ENCODE peak calls at places on chromosomes 13 and 19, in five cellular contexts. One of them, this sample, is unnamed.

GRCh38 chr13:98576963-98577822 is at the start of gene STK24:
- DNase-seq in upper lobe of left lung: peak
- DNase-seq in uterus: peak
- DNase-seq in spleen: peak
- DNase-seq in testis: peak
- DNase-seq in this sample: peak

GRCh38 chr13:113620036-113620435 is 35.5 kb downstream of the TFDP1 start:
- DNase-seq in upper lobe of left lung: no peak
- DNase-seq in uterus: no peak
- DNase-seq in spleen: peak
- DNase-seq in testis: no peak
- DNase-seq in this sample: peak

GRCh38 chr19:38412491-38412890 is 9.6 kb downstream of the FAM98C start:
- DNase-seq in testis: no peak
- DNase-seq in uterus: no peak
- DNase-seq in upper lobe of left lung: no peak
- DNase-seq in spleen: no peak
- DNase-seq in this sample: no peak

GRCh38 chr19:29524912-29525870 is 603 bp upstream of the VSTM2B start:
- DNase-seq in testis: no peak
- DNase-seq in spleen: peak
- DNase-seq in uterus: no peak
- DNase-seq in upper lobe of left lung: no peak
- DNase-seq in this sample: peak

GRCh38 chr19:10404888-10405808 is 1.8 kb upstream of the CDC37 start:
- DNase-seq in spleen: no peak
- DNase-seq in testis: no peak
- DNase-seq in uterus: no peak
- DNase-seq in upper lobe of left lung: no peak
- DNase-seq in this sample: no peak

GRCh38 chr19:17309962-17310461 is 649 bp downstream of the DDA1 start:
- DNase-seq in uterus: no peak
- DNase-seq in upper lobe of left lung: no peak
- DNase-seq in testis: no peak
- DNase-seq in spleen: no peak
- DNase-seq in this sample: no peak

GRCh38 chr13:24038405-24038804 is 122.1 kb upstream of the SPATA13 start:
- DNase-seq in uterus: no peak
- DNase-seq in spleen: no peak
- DNase-seq in upper lobe of left lung: no peak
- DNase-seq in testis: no peak
- DNase-seq in this sample: no peak

GRCh38 chr13:96958286-96958891 is 35.9 kb downstream of the OXGR1 start:
- DNase-seq in upper lobe of left lung: no peak
- DNase-seq in spleen: no peak
- DNase-seq in uterus: no peak
- DNase-seq in testis: peak
- DNase-seq in this sample: no peak

GRCh38 chr19:52120286-52120685 is 19.5 kb downstream of the ZNF616 start:
- DNase-seq in spleen: no peak
- DNase-seq in testis: no peak
- DNase-seq in upper lobe of left lung: no peak
- DNase-seq in uterus: no peak
- DNase-seq in this sample: no peak

GRCh38 chr19:54481326-54481930 is 8.3 kb upstream of the CDC42EP5 start:
- DNase-seq in upper lobe of left lung: no peak
- DNase-seq in uterus: no peak
- DNase-seq in spleen: no peak
- DNase-seq in testis: peak
- DNase-seq in this sample: no peak

GRCh38 chr13:72839831-72840426 is 58.0 kb downstream of the PIBF1 start:
- DNase-seq in upper lobe of left lung: peak
- DNase-seq in spleen: peak
- DNase-seq in testis: peak
- DNase-seq in uterus: no peak
- DNase-seq in this sample: peak

GRCh38 chr19:42540071-42540553 is 11.8 kb upstream of the CEACAM1 start:
- DNase-seq in testis: no peak
- DNase-seq in spleen: no peak
- DNase-seq in upper lobe of left lung: no peak
- DNase-seq in uterus: no peak
- DNase-seq in this sample: no peak

GRCh38 chr13:28299941-28300340 is 161.6 kb downstream of the PAN3 start:
- DNase-seq in testis: no peak
- DNase-seq in uterus: no peak
- DNase-seq in spleen: no peak
- DNase-seq in upper lobe of left lung: no peak
- DNase-seq in this sample: no peak

GRCh38 chr13:31468114-31468902 is 268.5 kb downstream of the B3GLCT start:
- DNase-seq in spleen: no peak
- DNase-seq in upper lobe of left lung: no peak
- DNase-seq in testis: no peak
- DNase-seq in uterus: no peak
- DNase-seq in this sample: no peak

GRCh38 chr13:31431722-31432137 is 232.0 kb downstream of the B3GLCT start:
- DNase-seq in spleen: no peak
- DNase-seq in uterus: peak
- DNase-seq in upper lobe of left lung: peak
- DNase-seq in testis: peak
- DNase-seq in this sample: peak

GRCh38 chr19:5578094-5578846 is 10.5 kb upstream of the TINCR start:
- DNase-seq in testis: peak
- DNase-seq in spleen: peak
- DNase-seq in upper lobe of left lung: peak
- DNase-seq in uterus: peak
- DNase-seq in this sample: peak

GRCh38 chr13:26601669-26602068 is 44.2 kb downstream of the WASF3 start:
- DNase-seq in testis: no peak
- DNase-seq in upper lobe of left lung: no peak
- DNase-seq in spleen: no peak
- DNase-seq in uterus: no peak
- DNase-seq in this sample: no peak

GRCh38 chr13:90918551-90918950 is 428.9 kb upstream of the MIR17HG start:
- DNase-seq in uterus: no peak
- DNase-seq in spleen: no peak
- DNase-seq in testis: no peak
- DNase-seq in upper lobe of left lung: no peak
- DNase-seq in this sample: no peak

GRCh38 chr13:26022538-26023292 is 29.1 kb downstream of the SHISA2 start:
- DNase-seq in uterus: no peak
- DNase-seq in spleen: no peak
- DNase-seq in testis: peak
- DNase-seq in upper lobe of left lung: peak
- DNase-seq in this sample: no peak

GRCh38 chr19:54561840-54562239 is 11.8 kb upstream of the LILRA2 start:
- DNase-seq in spleen: no peak
- DNase-seq in testis: peak
- DNase-seq in uterus: no peak
- DNase-seq in upper lobe of left lung: no peak
- DNase-seq in this sample: no peak

GRCh38 chr13:72121466-72121865 is 254.5 kb upstream of the DACH1 start:
- DNase-seq in uterus: no peak
- DNase-seq in testis: no peak
- DNase-seq in upper lobe of left lung: no peak
- DNase-seq in spleen: no peak
- DNase-seq in this sample: no peak

DNA sequence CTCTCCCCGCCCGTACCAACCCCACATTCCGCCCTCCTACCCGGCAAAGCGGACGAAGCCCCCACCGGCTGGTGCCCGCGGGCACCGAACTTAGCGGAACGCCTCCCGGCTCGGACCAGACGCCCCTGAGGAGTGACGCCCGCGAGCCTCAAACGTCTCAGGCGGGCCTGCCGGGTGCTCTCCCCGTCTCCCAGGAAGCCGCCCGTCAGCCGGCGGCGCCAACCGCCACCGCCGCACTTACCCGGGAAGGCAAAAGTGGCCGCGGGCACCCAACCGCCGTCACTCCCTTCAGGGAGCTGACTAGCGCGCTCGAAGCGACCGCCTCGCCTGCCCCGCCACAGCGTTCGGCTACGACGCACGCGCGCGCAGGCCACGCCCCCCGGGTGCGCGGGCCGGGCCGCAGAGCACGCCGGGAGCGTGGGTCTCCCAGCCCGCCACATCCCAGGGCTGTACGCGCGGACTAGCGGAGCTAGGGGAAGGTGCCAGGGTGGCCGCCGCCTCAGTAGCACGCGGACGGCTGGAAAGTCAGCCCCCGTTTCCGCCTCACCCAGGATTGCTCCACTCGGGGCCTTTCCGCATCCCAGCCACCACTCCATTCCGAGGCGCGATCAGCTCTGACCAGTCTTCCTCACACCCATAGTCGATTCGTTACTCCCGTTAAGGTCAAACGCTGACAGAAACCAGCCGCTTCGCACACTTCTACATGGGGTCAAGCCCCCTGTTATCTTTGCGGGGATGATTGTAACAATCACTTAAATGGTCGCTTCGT is at the start of gene TEX30:
- DNase-seq in spleen: peak
- DNase-seq in testis: peak
- DNase-seq in upper lobe of left lung: peak
- DNase-seq in uterus: peak
- DNase-seq in this sample: peak
- TF ChIP-seq POLR2A in spleen: peak
- TF ChIP-seq POLR2A in testis: no peak
- TF ChIP-seq POLR2A in upper lobe of left lung: peak
- TF ChIP-seq POLR2A in uterus: peak
- TF ChIP-seq POLR2A in this sample: peak

GRCh38 chr13:33710924-33711323 is 107.0 kb upstream of the RFC3 start:
- DNase-seq in upper lobe of left lung: no peak
- DNase-seq in uterus: no peak
- DNase-seq in spleen: no peak
- DNase-seq in testis: no peak
- DNase-seq in this sample: no peak
- TF ChIP-seq CTCF in upper lobe of left lung: no peak
- TF ChIP-seq CTCF in uterus: no peak
- TF ChIP-seq CTCF in spleen: no peak
- TF ChIP-seq CTCF in testis: no peak
- TF ChIP-seq CTCF in this sample: no peak

DNA sequence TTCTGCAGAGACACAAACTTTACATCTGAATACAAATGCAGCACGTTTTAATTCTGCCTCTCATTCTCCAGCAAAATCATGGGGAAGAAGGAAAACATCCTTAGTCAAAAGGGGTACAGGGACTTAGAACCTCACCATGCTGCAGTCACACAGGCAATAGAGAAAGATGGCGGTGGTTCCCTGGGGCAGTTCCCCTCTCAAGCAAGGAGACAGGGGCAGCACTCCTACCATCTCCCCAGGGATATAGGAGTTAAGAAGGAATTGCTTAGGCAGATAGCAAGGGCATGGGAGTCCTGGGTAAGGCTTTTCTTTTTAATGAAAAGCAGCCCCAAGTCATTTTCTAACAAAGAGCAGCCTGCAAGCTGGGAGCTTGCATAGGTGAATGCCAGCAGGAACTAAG is 514.8 kb downstream of the IRS2 start:
- DNase-seq in spleen: no peak
- DNase-seq in upper lobe of left lung: no peak
- DNase-seq in testis: no peak
- DNase-seq in uterus: no peak
- DNase-seq in this sample: no peak
- H3K27ac ChIP-seq in spleen: no peak
- H3K27ac ChIP-seq in upper lobe of left lung: no peak
- H3K27ac ChIP-seq in testis: no peak
- H3K27ac ChIP-seq in uterus: no peak
- H3K27ac ChIP-seq in this sample: no peak

DNA sequence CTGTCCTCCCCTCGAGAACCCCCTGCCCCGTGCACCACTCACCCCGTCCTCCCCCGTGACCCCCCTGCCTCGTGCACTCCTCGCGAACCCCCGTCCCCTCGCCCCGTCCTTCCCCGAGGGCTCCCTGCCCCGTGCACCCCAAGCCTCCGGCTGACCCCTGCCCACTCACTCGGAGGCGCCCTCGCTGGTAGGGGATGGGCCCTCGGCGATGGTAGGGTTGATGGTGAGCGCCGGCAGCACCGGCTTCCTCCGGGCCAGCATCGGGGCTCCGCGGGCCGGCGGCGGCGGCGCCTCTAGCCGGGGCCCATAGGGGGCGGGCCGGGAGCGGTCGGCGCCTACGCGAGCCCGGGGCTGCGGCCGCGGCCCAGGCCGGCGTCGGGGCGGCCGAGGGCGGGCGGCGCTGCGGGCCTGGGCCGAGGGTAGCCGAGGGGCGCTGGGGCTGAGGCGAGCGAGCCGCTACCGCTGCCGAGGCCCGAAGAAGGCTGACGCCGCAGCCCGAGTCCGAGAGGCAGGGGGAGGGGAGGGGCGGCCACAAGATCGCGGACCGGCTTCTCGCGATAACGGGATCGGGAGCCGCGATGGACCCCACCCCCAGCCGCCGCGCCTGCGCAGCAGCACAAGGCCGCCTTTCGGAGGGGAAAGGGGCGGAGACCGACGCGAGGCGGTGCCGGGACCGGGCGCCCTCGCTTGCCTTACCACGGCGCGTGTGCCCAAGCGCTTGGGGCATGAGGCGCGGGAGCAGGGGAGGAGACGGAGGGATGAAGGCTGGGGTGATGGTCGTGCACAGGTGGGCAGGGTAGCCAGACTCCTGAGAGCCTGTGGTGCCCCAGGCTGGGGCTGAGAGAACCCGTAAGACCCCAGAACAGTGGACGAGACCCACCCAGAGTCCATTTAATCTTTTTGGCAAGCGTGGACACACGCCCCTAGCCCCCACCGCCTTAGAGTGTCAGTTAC is at the start of gene MAP2K2:
- DNase-seq in testis: peak
- DNase-seq in uterus: peak
- DNase-seq in spleen: peak
- DNase-seq in upper lobe of left lung: peak
- DNase-seq in this sample: peak
- TF ChIP-seq POLR2A in testis: no peak
- TF ChIP-seq POLR2A in uterus: peak
- TF ChIP-seq POLR2A in spleen: peak
- TF ChIP-seq POLR2A in upper lobe of left lung: peak
- TF ChIP-seq POLR2A in this sample: peak

GRCh38 chr19:2460245-2460644 is 3.5 kb upstream of the LMNB2 start:
- DNase-seq in uterus: no peak
- DNase-seq in testis: no peak
- DNase-seq in spleen: no peak
- DNase-seq in upper lobe of left lung: no peak
- DNase-seq in this sample: no peak

GRCh38 chr19:2462635-2463421 is 6.1 kb upstream of the LMNB2 start:
- DNase-seq in uterus: peak
- DNase-seq in upper lobe of left lung: peak
- DNase-seq in testis: peak
- DNase-seq in spleen: peak
- DNase-seq in this sample: peak

GRCh38 chr19:2458054-2458453 is 1.3 kb upstream of the LMNB2 start:
- DNase-seq in spleen: no peak
- DNase-seq in testis: no peak
- DNase-seq in uterus: no peak
- DNase-seq in upper lobe of left lung: no peak
- DNase-seq in this sample: no peak

GRCh38 chr19:2464389-2464788 is 7.6 kb upstream of the LMNB2 start:
- DNase-seq in spleen: no peak
- DNase-seq in upper lobe of left lung: no peak
- DNase-seq in testis: no peak
- DNase-seq in uterus: no peak
- DNase-seq in this sample: no peak

GRCh38 chr19:2461751-2462634 is 5.2 kb upstream of the LMNB2 start:
- DNase-seq in spleen: peak
- DNase-seq in testis: peak
- DNase-seq in upper lobe of left lung: peak
- DNase-seq in uterus: no peak
- DNase-seq in this sample: peak
- TF ChIP-seq CTCF in spleen: no peak
- TF ChIP-seq CTCF in testis: no peak
- TF ChIP-seq CTCF in upper lobe of left lung: no peak
- TF ChIP-seq CTCF in uterus: no peak
- TF ChIP-seq CTCF in this sample: no peak